ENCODE peak calls at places on chromosomes 16 and 17, in six cellular contexts. F, J, P, E, W and Z are unnamed samples.
A peak's percentile ranks its signal among the peaks of the same experiment; 100 is the strongest.

GRCh38 chr16:86306811-86307517 is 203.4 kb upstream of the FOXF1 start:
- DNase-seq in F (peak; percentile 91), J (no peak), P (no peak), E (no peak), W (peak; percentile 78), Z (no peak)

GRCh38 chr16:85554791-85555548 is 58.2 kb upstream of the GSE1 start:
- DNase-seq in F (peak; percentile 66), J (peak; percentile 53), P (peak; percentile 71), E (peak; percentile 73), W (peak; percentile 67), Z (peak; percentile 68)

GRCh38 chr17:35084987-35085386 is 21.5 kb upstream of the RFFL start:
- DNase-seq in F (peak; percentile 50), J (no peak), P (no peak), E (no peak), W (peak; percentile 74), Z (no peak)

GRCh38 chr16:51276335-51276734 is 125.3 kb upstream of the SALL1 start:
- DNase-seq in F (no peak), J (no peak), P (no peak), E (no peak), W (peak; percentile 3), Z (no peak)

GRCh38 chr16:9134306-9134705 is 42.9 kb downstream of the HAPSTR1 start:
- DNase-seq in F (no peak), J (no peak), P (no peak), E (peak; percentile 11), W (no peak), Z (no peak)

GRCh38 chr16:28609631-28610594 is at the start of gene SULT1A1:
- DNase-seq in F (peak; percentile 40), J (no peak), P (no peak), E (no peak), W (peak; percentile 6), Z (no peak)

GRCh38 chr17:1041746-1042145 is 44.8 kb downstream of the TIMM22 start:
- DNase-seq in F (no peak), J (no peak), P (no peak), E (no peak), W (no peak), Z (no peak)

GRCh38 chr16:19138601-19139000 is 24.8 kb downstream of the ITPRIPL2 start:
- DNase-seq in F (peak; percentile 91), J (no peak), P (no peak), E (no peak), W (peak; percentile 64), Z (no peak)

GRCh38 chr17:42068979-42069378 is 18.6 kb upstream of the C17orf113 start:
- DNase-seq in F (no peak), J (no peak), P (no peak), E (no peak), W (no peak), Z (no peak)

GRCh38 chr17:28170771-28171170 is 128.3 kb downstream of the NLK start:
- DNase-seq in F (peak; percentile 50), J (no peak), P (no peak), E (no peak), W (peak; percentile 4), Z (no peak)

GRCh38 chr16:87570564-87570937 is 31.8 kb upstream of the JPH3 start:
- DNase-seq in F (no peak), J (no peak), P (no peak), E (no peak), W (no peak), Z (no peak)

GRCh38 chr17:39661744-39662541 is 3.2 kb upstream of the TCAP start:
- DNase-seq in F (no peak), J (no peak), P (no peak), E (no peak), W (no peak), Z (no peak)

GRCh38 chr16:2489581-2489980 is 14.7 kb downstream of the TBC1D24 start:
- DNase-seq in F (no peak), J (no peak), P (no peak), E (no peak), W (no peak), Z (no peak)

GRCh38 chr17:78176548-78177025 is 8.2 kb downstream of the SYNGR2 start:
- DNase-seq in F (peak; percentile 41), J (no peak), P (peak; percentile 69), E (peak; percentile 89), W (peak; percentile 53), Z (peak; percentile 54)

GRCh38 chr16:78762222-78762621 is 662.8 kb downstream of the WWOX start:
- DNase-seq in F (no peak), J (no peak), P (no peak), E (no peak), W (no peak), Z (no peak)

GRCh38 chr17:36069131-36069530 is 5.1 kb downstream of the CCL18 start:
- DNase-seq in F (peak; percentile 58), J (no peak), P (no peak), E (no peak), W (no peak), Z (no peak)

GRCh38 chr17:27295945-27296344 is 2.0 kb downstream of the WSB1 start:
- DNase-seq in F (peak; percentile 51), J (no peak), P (no peak), E (no peak), W (peak; percentile 30), Z (no peak)

GRCh38 chr16:5735444-5735843 is 637.8 kb upstream of the EEF2KMT start:
- DNase-seq in F (no peak), J (no peak), P (no peak), E (no peak), W (no peak), Z (no peak)

GRCh38 chr17:82320140-82320840 is 2.9 kb upstream of the CD7 start:
- DNase-seq in F (no peak), J (no peak), P (no peak), E (no peak), W (no peak), Z (no peak)

GRCh38 chr16:86510465-86511261 is at the start of gene FOXF1:
- DNase-seq in F (peak; percentile 87), J (no peak), P (no peak), E (no peak), W (peak; percentile 50), Z (no peak)

GRCh38 chr16:8962393-8963009 is 1.2 kb downstream of the USP7 start:
- DNase-seq in F (peak; percentile 42), J (no peak), P (peak; percentile 51), E (peak; percentile 69), W (no peak), Z (no peak)

GRCh38 chr17:15977894-15978293 is 21.6 kb downstream of the ZSWIM7 start:
- DNase-seq in F (no peak), J (no peak), P (no peak), E (no peak), W (no peak), Z (no peak)

GRCh38 chr17:5868916-5869475 is 201.2 kb upstream of the WSCD1 start:
- DNase-seq in F (no peak), J (no peak), P (no peak), E (no peak), W (no peak), Z (no peak)
- TF ChIP-seq CTCF in F (no peak), J (no peak), P (no peak), E (no peak), W (no peak), Z (no peak)

GRCh38 chr17:47841488-47842308 is 625 bp upstream of the SCRN2 start:
- DNase-seq in F (no peak), J (no peak), P (no peak), E (no peak), W (no peak), Z (no peak)

GRCh38 chr17:47844814-47845453 is 3.9 kb upstream of the SCRN2 start:
- DNase-seq in F (peak; percentile 65), J (no peak), P (no peak), E (no peak), W (peak; percentile 37), Z (no peak)

GRCh38 chr17:47844230-47844629 is 3.2 kb upstream of the SCRN2 start:
- DNase-seq in F (peak; percentile 91), J (no peak), P (no peak), E (no peak), W (no peak), Z (no peak)

GRCh38 chr17:47840742-47841487 is at the start of gene SCRN2:
- DNase-seq in F (peak; percentile 75), J (peak; percentile 49), P (peak; percentile 90), E (peak; percentile 93), W (peak; percentile 86), Z (peak; percentile 70)

DNA sequence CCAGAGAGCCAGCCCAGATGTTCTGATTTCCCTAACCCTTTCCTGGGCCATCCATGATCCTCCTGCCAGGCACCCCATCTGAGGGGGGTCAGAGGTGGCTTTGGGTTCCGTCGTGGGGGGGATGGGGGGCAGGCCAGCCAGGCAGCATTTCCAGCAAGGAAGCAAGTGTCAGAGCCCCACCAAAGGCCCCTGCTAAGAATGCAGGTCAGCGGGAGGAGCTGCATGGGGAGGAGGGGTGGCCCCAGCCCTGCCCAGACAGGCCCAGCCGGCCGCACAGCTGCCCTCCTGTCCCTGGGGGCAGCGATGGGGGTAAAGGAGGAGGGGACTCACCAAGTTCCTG is 2.3 kb upstream of the SCRN2 start:
- DNase-seq in F (no peak), J (no peak), P (no peak), E (no peak), W (no peak), Z (no peak)
- TF ChIP-seq CTCF in F (no peak), J (no peak), P (no peak), E (no peak), W (no peak), Z (peak; percentile 10)

GRCh38 chr16:57341062-57341440 is 17.5 kb upstream of the CCL22 start:
- DNase-seq in F (no peak), J (no peak), P (no peak), E (no peak), W (no peak), Z (no peak)
- TF ChIP-seq CTCF in F (no peak), J (no peak), P (no peak), E (no peak), W (no peak), Z (no peak)

GRCh38 chr17:80414803-80415625 is at the start of gene ENDOV:
- DNase-seq in F (peak; percentile 94), J (peak; percentile 78), P (peak; percentile 89), E (peak; percentile 95), W (peak; percentile 95), Z (peak; percentile 90)
- TF ChIP-seq CTCF in F (no peak), J (no peak), P (no peak), E (no peak), W (no peak), Z (no peak)

DNA sequence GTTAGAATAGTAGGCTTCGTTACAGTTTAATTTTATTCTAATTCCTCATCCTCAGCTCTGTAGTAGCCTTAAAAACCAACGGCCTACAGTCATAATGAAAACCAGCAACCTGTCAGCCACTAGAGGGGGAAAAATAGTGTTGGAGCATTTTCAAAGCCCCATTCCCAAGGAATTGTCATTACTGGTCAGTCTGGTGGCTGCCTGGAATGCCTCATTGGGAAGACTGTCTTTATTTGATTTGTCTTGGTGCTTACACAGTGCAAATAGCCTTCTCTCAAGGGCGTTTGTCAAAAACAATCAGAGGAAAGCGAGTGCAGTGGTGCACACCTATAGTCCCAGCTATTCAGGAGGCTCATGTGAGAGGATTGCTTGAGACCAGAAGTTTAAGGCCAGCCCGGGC is 4.7 kb downstream of the LPCAT2 start:
- DNase-seq in F (no peak), J (no peak), P (no peak), E (no peak), W (no peak), Z (no peak)
- TF ChIP-seq CTCF in F (peak; percentile 14), J (no peak), P (no peak), E (no peak), W (peak; percentile 14), Z (no peak)